ENCODE peak calls at places on chromosome 15, in ten cellular contexts. W is PC-3; G is colonic mucosa; J is iPS-NIHi11; R is NCI-H1930; Q is stimulated activated CD4-positive, alpha-beta T cell treated with anti-CD3 and anti-CD28 coated beads, Interleukin-4, amount 100 ng/mL, for 1 hour; I is EL; F is neuronal stem cell; B is NCI-H460; X is memory B cell. A is an unnamed sample.

GRCh38 chr15:31964586-31965307 is 65.6 kb upstream of the CHRNA7 start:
- DNase-seq in W (no peak), G (no peak), J (no peak), R (no peak), Q (no peak), I (no peak), F (no peak), B (no peak), X (no peak), A (no peak)

GRCh38 chr15:59371458-59372351 is 966 bp downstream of the MYO1E start:
- DNase-seq in W (peak), G (peak), J (peak), R (no peak), Q (peak), I (peak), F (no peak), B (no peak), X (no peak), A (peak)

GRCh38 chr15:42591238-42591936 is 16.0 kb downstream of the STARD9 start:
- DNase-seq in W (peak), G (peak), J (peak), R (no peak), Q (no peak), I (peak), F (no peak), B (peak), X (no peak), A (no peak)

GRCh38 chr15:70217246-70218160 is 119.8 kb upstream of the TLE3 start:
- DNase-seq in W (no peak), G (no peak), J (no peak), R (no peak), Q (no peak), I (no peak), F (no peak), B (no peak), X (no peak), A (no peak)

GRCh38 chr15:90459368-90459767 is 70.4 kb upstream of the CRTC3 start:
- DNase-seq in W (no peak), G (no peak), J (no peak), R (no peak), Q (no peak), I (no peak), F (no peak), B (no peak), X (no peak), A (no peak)

GRCh38 chr15:75452364-75452967 is 976 bp upstream of the SIN3A start:
- DNase-seq in W (peak), G (peak), J (no peak), R (peak), Q (peak), I (peak), F (peak), B (peak), X (peak), A (peak)

GRCh38 chr15:40252438-40253178 is 13.7 kb downstream of the PAK6 start:
- DNase-seq in W (peak), G (peak), J (peak), R (no peak), Q (no peak), I (no peak), F (peak), B (no peak), X (no peak), A (peak)

GRCh38 chr15:62465173-62465572 is 300.1 kb upstream of the C2CD4B start:
- DNase-seq in W (no peak), G (no peak), J (no peak), R (no peak), Q (no peak), I (no peak), F (no peak), B (no peak), X (no peak), A (peak)

GRCh38 chr15:71143373-71144310 is 28.4 kb downstream of the THSD4 start:
- DNase-seq in W (peak), G (no peak), J (no peak), R (no peak), Q (no peak), I (no peak), F (no peak), B (no peak), X (no peak), A (no peak)

GRCh38 chr15:88012711-88013110 is 243.8 kb downstream of the NTRK3 start:
- DNase-seq in W (no peak), G (no peak), J (no peak), R (no peak), Q (no peak), I (no peak), F (no peak), B (no peak), X (no peak), A (no peak)

GRCh38 chr15:85854345-85855097 is 59.8 kb upstream of the KLHL25 start:
- DNase-seq in W (peak), G (peak), J (peak), R (no peak), Q (no peak), I (peak), F (peak), B (peak), X (peak), A (peak)

GRCh38 chr15:23482764-23483489 is 35.9 kb upstream of the GOLGA6L2 start:
- DNase-seq in W (no peak), G (no peak), J (no peak), R (no peak), Q (no peak), I (no peak), F (no peak), B (no peak), X (no peak), A (no peak)

GRCh38 chr15:81095690-81096365 is 38.2 kb upstream of the CFAP161 start:
- DNase-seq in W (no peak), G (no peak), J (no peak), R (no peak), Q (no peak), I (no peak), F (no peak), B (no peak), X (no peak), A (no peak)

GRCh38 chr15:76448755-76449154 is 112.2 kb downstream of the ISL2 start:
- DNase-seq in W (no peak), G (no peak), J (no peak), R (no peak), Q (no peak), I (no peak), F (no peak), B (no peak), X (no peak), A (no peak)

GRCh38 chr15:62569460-62570404 is 404.6 kb upstream of the C2CD4B start:
- DNase-seq in W (peak), G (peak), J (no peak), R (peak), Q (no peak), I (peak), F (no peak), B (no peak), X (no peak), A (no peak)

GRCh38 chr15:71199384-71200351 is 84.4 kb downstream of the THSD4 start:
- DNase-seq in W (no peak), G (no peak), J (no peak), R (no peak), Q (no peak), I (peak), F (no peak), B (no peak), X (no peak), A (no peak)

GRCh38 chr15:22974745-22975144 is 5.4 kb downstream of the CYFIP1 start:
- DNase-seq in W (no peak), G (no peak), J (no peak), R (no peak), Q (no peak), I (no peak), F (no peak), B (no peak), X (no peak), A (no peak)

GRCh38 chr15:84112025-84112424 is 123.5 kb upstream of the GOLGA6L4 start:
- DNase-seq in W (peak), G (no peak), J (no peak), R (no peak), Q (no peak), I (peak), F (no peak), B (no peak), X (no peak), A (no peak)

GRCh38 chr15:101560722-101561583 is 71.4 kb upstream of the PCSK6 start:
- DNase-seq in W (no peak), G (peak), J (no peak), R (no peak), Q (no peak), I (no peak), F (no peak), B (no peak), X (no peak), A (no peak)

GRCh38 chr15:55530861-55531313 is 22.9 kb upstream of the DNAAF4 start:
- DNase-seq in W (peak), G (no peak), J (peak), R (no peak), Q (no peak), I (peak), F (no peak), B (peak), X (no peak), A (no peak)

GRCh38 chr15:51982770-51983103 is 11.2 kb upstream of the LEO1 start:
- DNase-seq in W (peak), G (no peak), J (no peak), R (no peak), Q (no peak), I (no peak), F (no peak), B (no peak), X (no peak), A (no peak)

GRCh38 chr15:73305331-73306211 is 63.2 kb downstream of the HCN4 start:
- DNase-seq in W (peak), G (peak), J (peak), R (peak), Q (no peak), I (peak), F (peak), B (peak), X (no peak), A (peak)

GRCh38 chr15:95018888-95019545 is 787.7 kb downstream of the MCTP2 start:
- DNase-seq in W (peak), G (no peak), J (no peak), R (no peak), Q (no peak), I (peak), F (no peak), B (no peak), X (no peak), A (no peak)

GRCh38 chr15:42919308-42919707 is 1.3 kb downstream of the TTBK2 start:
- DNase-seq in W (no peak), G (no peak), J (no peak), R (no peak), Q (no peak), I (no peak), F (no peak), B (no peak), X (no peak), A (no peak)

GRCh38 chr15:84034831-84035753 is 200.5 kb upstream of the GOLGA6L4 start:
- DNase-seq in W (peak), G (no peak), J (peak), R (no peak), Q (no peak), I (no peak), F (no peak), B (no peak), X (no peak), A (peak)

GRCh38 chr15:57321973-57322601 is 54.2 kb upstream of the CGNL1 start:
- DNase-seq in W (no peak), G (no peak), J (no peak), R (no peak), Q (no peak), I (no peak), F (no peak), B (no peak), X (no peak), A (peak)

GRCh38 chr15:35293353-35294130 is 208.4 kb upstream of the NANOGP8 start:
- DNase-seq in W (peak), G (no peak), J (peak), R (no peak), Q (no peak), I (peak), F (no peak), B (peak), X (no peak), A (no peak)

GRCh38 chr15:97993310-97993738 is 32.8 kb downstream of the ARRDC4 start:
- DNase-seq in W (peak), G (no peak), J (no peak), R (no peak), Q (no peak), I (peak), F (no peak), B (no peak), X (no peak), A (no peak)

GRCh38 chr15:94844533-94845390 is 613.4 kb downstream of the MCTP2 start:
- DNase-seq in W (no peak), G (peak), J (peak), R (peak), Q (no peak), I (no peak), F (peak), B (no peak), X (no peak), A (peak)

GRCh38 chr15:75775296-75776074 is 62.8 kb upstream of the CSPG4 start:
- DNase-seq in W (no peak), G (no peak), J (peak), R (no peak), Q (no peak), I (peak), F (no peak), B (no peak), X (no peak), A (peak)

GRCh38 chr15:76258460-76258859 is 52.8 kb downstream of the ETFA start:
- DNase-seq in W (no peak), G (no peak), J (no peak), R (no peak), Q (no peak), I (no peak), F (no peak), B (no peak), X (no peak), A (peak)

GRCh38 chr15:86558252-86558651 is 478.6 kb downstream of the AGBL1 start:
- DNase-seq in W (no peak), G (no peak), J (no peak), R (no peak), Q (no peak), I (no peak), F (no peak), B (no peak), X (no peak), A (peak)

GRCh38 chr15:59457103-59457502 is 19.1 kb downstream of the FAM81A start:
- DNase-seq in W (peak), G (no peak), J (no peak), R (no peak), Q (no peak), I (no peak), F (no peak), B (no peak), X (no peak), A (no peak)

GRCh38 chr15:42131826-42132806 is 24.3 kb downstream of the PLA2G4F start:
- DNase-seq in W (no peak), G (peak), J (no peak), R (no peak), Q (no peak), I (no peak), F (no peak), B (no peak), X (no peak), A (peak)

A was measured in neural progenitor cell.